ENCODE peak calls at places on chromosome 1, in eight cellular contexts. E is AG09319; T is nephron progenitor cell; F is pancreas; Y is OCI-LY7; U is CD8-positive, alpha-beta T cell; S is GM10248; I is upper lobe of left lung. Z is an unnamed sample.
A peak's percentile ranks its signal among the peaks of the same experiment; 100 is the strongest.

GRCh38 chr1:205109711-205110110 is 12.1 kb downstream of the RBBP5 start:
- DNase-seq in E (no peak), T (no peak), F (no peak), Y (no peak), U (no peak), S (no peak), I (no peak), Z (no peak)

GRCh38 chr1:177937174-177937770 is 32.6 kb downstream of the SEC16B start:
- DNase-seq in E (no peak), T (no peak), F (no peak), Y (no peak), U (no peak), S (no peak), I (no peak), Z (no peak)

GRCh38 chr1:14238472-14239059 is 359.9 kb upstream of the KAZN start:
- DNase-seq in E (no peak), T (no peak), F (peak; percentile 15), Y (no peak), U (no peak), S (no peak), I (peak; percentile 79), Z (no peak)

GRCh38 chr1:223712856-223713494 is 636 bp downstream of the CAPN2 start:
- DNase-seq in E (no peak), T (peak; percentile 57), F (peak; percentile 35), Y (no peak), U (no peak), S (peak; percentile 34), I (no peak), Z (peak; percentile 24)

GRCh38 chr1:153534933-153535663 is 693 bp downstream of the S100A6 start:
- DNase-seq in E (no peak), T (no peak), F (peak; percentile 46), Y (no peak), U (no peak), S (peak; percentile 39), I (peak; percentile 90), Z (no peak)

GRCh38 chr1:219751870-219752269 is 139.0 kb upstream of the ZC3H11B start:
- DNase-seq in E (no peak), T (no peak), F (no peak), Y (no peak), U (no peak), S (no peak), I (no peak), Z (no peak)

GRCh38 chr1:233336554-233337442 is 9.3 kb downstream of the MAP3K21 start:
- DNase-seq in E (no peak), T (no peak), F (no peak), Y (no peak), U (no peak), S (no peak), I (no peak), Z (no peak)

GRCh38 chr1:231643333-231644237 is 17.0 kb downstream of the DISC1 start:
- DNase-seq in E (no peak), T (no peak), F (no peak), Y (no peak), U (no peak), S (no peak), I (no peak), Z (no peak)

GRCh38 chr1:67889940-67890567 is 56.8 kb upstream of the GNG12 start:
- DNase-seq in E (peak; percentile 35), T (no peak), F (peak; percentile 15), Y (no peak), U (no peak), S (no peak), I (peak; percentile 22), Z (no peak)

GRCh38 chr1:164361927-164362326 is 197.1 kb upstream of the PBX1 start:
- DNase-seq in E (no peak), T (no peak), F (no peak), Y (no peak), U (no peak), S (no peak), I (no peak), Z (no peak)

GRCh38 chr1:212119397-212119837 is 83.9 kb downstream of the DTL start:
- DNase-seq in E (no peak), T (no peak), F (no peak), Y (peak; percentile 14), U (no peak), S (no peak), I (no peak), Z (no peak)

GRCh38 chr1:216630532-216630931 is 92.7 kb downstream of the ESRRG start:
- DNase-seq in E (no peak), T (no peak), F (no peak), Y (no peak), U (no peak), S (no peak), I (no peak), Z (no peak)

GRCh38 chr1:54876814-54877213 is 10.2 kb downstream of the DHCR24 start:
- DNase-seq in E (no peak), T (no peak), F (no peak), Y (no peak), U (no peak), S (no peak), I (no peak), Z (no peak)

GRCh38 chr1:146016891-146017290 is 4.6 kb downstream of the HJV start:
- DNase-seq in E (no peak), T (no peak), F (no peak), Y (no peak), U (no peak), S (no peak), I (no peak), Z (no peak)

GRCh38 chr1:146007785-146008133 is 11.4 kb upstream of the TXNIP start:
- DNase-seq in E (no peak), T (no peak), F (no peak), Y (no peak), U (no peak), S (no peak), I (no peak), Z (no peak)

GRCh38 chr1:146010126-146010738 is 11.3 kb downstream of the HJV start:
- DNase-seq in E (no peak), T (no peak), F (no peak), Y (no peak), U (no peak), S (no peak), I (peak; percentile 82), Z (no peak)

GRCh38 chr1:146012703-146013565 is 8.6 kb downstream of the HJV start:
- DNase-seq in E (no peak), T (no peak), F (no peak), Y (peak; percentile 76), U (peak; percentile 31), S (peak; percentile 65), I (no peak), Z (peak; percentile 49)

DNA sequence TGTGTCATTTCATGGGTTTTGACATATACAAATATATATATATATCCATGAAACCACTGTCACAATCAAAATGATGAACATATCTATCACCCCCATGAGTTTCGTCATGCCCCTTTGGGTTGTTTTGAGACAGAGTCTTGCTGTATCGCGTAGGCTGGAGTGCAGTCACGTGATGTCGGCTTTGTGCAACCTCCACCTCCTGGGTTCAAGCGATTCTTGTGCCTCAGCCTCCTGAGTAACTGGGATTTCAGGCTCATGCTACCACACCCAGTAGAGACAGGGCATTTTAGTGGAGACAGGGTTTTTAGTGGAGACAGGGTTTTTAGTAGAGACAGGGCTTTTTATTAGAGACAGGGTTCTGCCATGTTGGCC is 8.0 kb downstream of the HJV start:
- DNase-seq in E (no peak), T (no peak), F (no peak), Y (no peak), U (no peak), S (no peak), I (no peak), Z (no peak)
- TF ChIP-seq CTCF in E (no peak), T (no peak), F (no peak), Y (no peak), U (no peak), S (no peak), I (no peak), Z (no peak)

DNA sequence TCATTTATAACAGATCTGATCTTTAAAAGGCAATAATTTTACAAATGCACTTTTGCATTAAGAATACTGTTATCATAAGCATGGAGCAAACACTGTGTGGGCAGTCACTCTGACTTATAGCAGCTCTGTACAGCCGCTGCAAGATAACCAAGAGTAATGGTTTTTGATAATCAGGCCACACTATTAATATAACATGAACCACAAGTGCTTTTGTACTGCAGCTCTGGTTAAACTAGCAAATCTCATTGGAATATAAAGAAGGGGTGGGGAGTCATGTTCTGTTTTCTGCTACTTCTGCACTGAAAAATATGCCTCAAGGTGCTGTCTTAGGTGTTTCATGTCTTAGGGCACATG is 357.4 kb downstream of the LMO4 start:
- DNase-seq in E (no peak), T (no peak), F (no peak), Y (no peak), U (no peak), S (no peak), I (no peak), Z (no peak)
- TF ChIP-seq CTCF in E (no peak), T (no peak), F (no peak), Y (no peak), U (no peak), S (no peak), I (no peak), Z (no peak)

DNA sequence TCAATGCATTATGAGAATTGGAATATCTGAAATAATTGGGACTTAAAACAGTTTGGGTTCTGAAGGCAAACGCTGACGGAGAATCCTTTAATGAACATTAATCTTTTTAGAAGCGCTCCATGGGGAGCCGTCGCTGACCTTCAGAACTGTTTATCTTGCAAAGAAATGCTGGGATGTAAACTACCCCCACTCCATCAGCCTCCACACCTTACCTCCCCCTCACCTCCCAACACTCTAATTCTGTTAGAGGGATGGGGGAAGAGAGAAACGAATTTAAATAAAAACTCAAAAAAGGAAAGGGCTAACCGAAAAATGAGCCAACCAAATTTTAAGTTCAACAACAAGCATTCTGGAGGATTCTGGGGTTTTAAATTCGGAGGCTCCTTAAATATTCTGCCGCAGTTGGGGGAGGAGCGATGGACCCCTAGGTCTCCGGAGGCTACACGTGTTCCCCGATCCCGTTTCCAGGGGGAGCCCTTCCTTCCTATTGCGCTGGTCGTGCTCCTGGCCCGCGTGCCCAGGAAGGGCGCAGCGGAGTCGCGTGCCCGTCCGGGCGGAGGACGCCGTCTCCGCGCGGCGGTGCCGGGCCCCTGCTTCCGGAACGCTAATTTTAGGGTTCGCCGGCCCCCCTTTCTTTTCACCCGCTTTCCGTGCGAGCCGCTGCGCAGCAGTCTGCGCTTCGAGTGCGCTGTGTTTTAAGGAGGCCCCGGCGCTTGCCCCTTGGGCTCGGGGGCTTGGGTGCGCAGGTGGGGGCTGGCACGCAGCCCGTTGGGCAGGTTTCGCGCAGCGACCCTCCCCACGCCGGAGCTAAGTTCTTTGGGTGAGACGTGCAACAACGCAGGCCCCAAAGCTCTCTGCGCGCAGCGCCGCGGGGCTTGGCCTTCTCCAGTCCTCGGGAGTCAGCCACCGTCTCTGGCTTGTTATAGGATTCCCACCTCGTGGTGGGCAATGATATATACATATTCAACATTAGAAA is 43.8 kb upstream of the DNAJC6 start:
- DNase-seq in E (no peak), T (peak; percentile 65), F (peak; percentile 33), Y (no peak), U (no peak), S (peak; percentile 40), I (no peak), Z (peak; percentile 58)
- TF ChIP-seq CTCF in E (peak; percentile 33), T (peak; percentile 31), F (no peak), Y (no peak), U (no peak), S (no peak), I (no peak), Z (no peak)

DNA sequence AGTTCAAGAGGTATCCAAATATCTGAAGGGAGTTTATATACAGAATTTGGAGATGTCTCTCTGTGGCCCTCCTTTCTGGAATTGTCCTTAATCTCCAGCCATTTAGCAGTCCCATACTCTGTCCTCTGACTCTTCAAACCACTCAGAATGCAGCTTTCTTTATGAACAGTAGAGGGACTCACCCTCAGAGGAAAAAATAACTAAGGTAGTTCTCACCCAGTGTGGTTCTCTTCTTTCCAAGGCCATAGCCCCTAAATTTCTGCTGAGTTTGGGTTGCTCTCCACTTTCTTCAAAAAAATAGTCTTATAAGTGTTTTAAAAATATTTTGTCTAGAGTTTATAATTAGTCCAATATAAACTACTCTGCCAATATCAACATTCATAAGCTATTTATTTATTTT is 369.7 kb downstream of the MATN1 start:
- DNase-seq in E (no peak), T (no peak), F (no peak), Y (no peak), U (no peak), S (no peak), I (no peak), Z (no peak)
- TF ChIP-seq CTCF in E (peak; percentile 38), T (peak; percentile 48), F (no peak), Y (peak; percentile 50), U (no peak), S (no peak), I (no peak), Z (no peak)

Z was measured in endothelial cell.